ENCODE peak calls at places on chromosomes 13 and 19, in nine cellular contexts. M is GM23338, F is GM12891, L is H1, B is breast epithelium, A is sigmoid colon, Q is transverse colon, O is K562, R is prostate gland. Z is an unnamed sample.

GRCh38 chr13:77330009-77330471 is 3.1 kb upstream of the MYCBP2 start:
- DNase-seq in A (no peak), B (no peak), Q (no peak), O (no peak), M (no peak), R (no peak), F (no peak), L (no peak), Z (no peak)

GRCh38 chr13:80337011-80337688 is 3.8 kb downstream of the SPRY2 start:
- DNase-seq in L (no peak), F (no peak), Q (peak), M (no peak), O (no peak), A (no peak), B (no peak), R (peak), Z (no peak)

GRCh38 chr13:49374585-49375290 is 69.1 kb downstream of the CAB39L start:
- DNase-seq in L (no peak), O (peak), M (no peak), A (no peak), Q (no peak), F (no peak), R (no peak), B (no peak), Z (no peak)

GRCh38 chr19:55342044-55342531 is 2.4 kb downstream of the KMT5C start:
- DNase-seq in B (no peak), O (no peak), R (no peak), F (no peak), Q (no peak), L (no peak), M (peak), A (no peak), Z (no peak)

GRCh38 chr19:2061936-2062729 is 11.1 kb upstream of the MKNK2 start:
- DNase-seq in B (no peak), F (no peak), A (no peak), O (peak), M (peak), Q (no peak), L (peak), R (no peak), Z (peak)

GRCh38 chr13:62846302-62846701 is 1430.7 kb upstream of the PCDH20 start:
- DNase-seq in M (no peak), O (no peak), B (no peak), L (no peak), Q (no peak), F (no peak), A (no peak), R (no peak), Z (no peak)

GRCh38 chr19:3389876-3390361 is 23.5 kb downstream of the NFIC start:
- DNase-seq in B (peak), Q (no peak), L (peak), F (no peak), O (no peak), A (peak), R (peak), M (peak), Z (no peak)

GRCh38 chr19:33558846-33559245 is 37.3 kb upstream of the PEPD start:
- DNase-seq in Q (no peak), L (no peak), R (peak), O (no peak), A (peak), B (no peak), M (no peak), F (no peak), Z (peak)

GRCh38 chr19:1725100-1726064 is 27.9 kb upstream of the ONECUT3 start:
- DNase-seq in M (peak), B (no peak), O (peak), Q (peak), R (no peak), L (peak), A (no peak), F (peak), Z (no peak)

GRCh38 chr19:32735936-32736335 is 16.4 kb downstream of the TDRD12 start:
- DNase-seq in M (no peak), A (no peak), L (no peak), R (no peak), O (no peak), Q (no peak), F (no peak), B (no peak), Z (no peak)

GRCh38 chr13:37107868-37108267 is 2.4 kb upstream of the CSNK1A1L start:
- DNase-seq in M (no peak), B (no peak), L (no peak), O (no peak), R (no peak), F (no peak), A (no peak), Q (no peak), Z (no peak)

GRCh38 chr19:15101479-15102082 is 5.6 kb upstream of the SYDE1 start:
- DNase-seq in Q (peak), A (no peak), B (no peak), F (no peak), R (no peak), L (peak), O (peak), M (peak), Z (no peak)

GRCh38 chr13:21079761-21080730 is 18.7 kb upstream of the LATS2 start:
- DNase-seq in O (no peak), F (no peak), A (no peak), M (no peak), B (no peak), Q (no peak), L (no peak), R (no peak), Z (no peak)

GRCh38 chr19:29542776-29543175 is 17.0 kb downstream of the VSTM2B start:
- DNase-seq in A (peak), L (no peak), B (no peak), M (no peak), F (no peak), R (no peak), Q (no peak), O (no peak), Z (peak)

GRCh38 chr19:15469513-15470297 is 5.4 kb upstream of the RASAL3 start:
- DNase-seq in R (no peak), L (peak), Q (peak), M (peak), A (no peak), O (no peak), B (no peak), F (no peak), Z (peak)

GRCh38 chr13:73754727-73755292 is 379.4 kb downstream of the KLF12 start:
- DNase-seq in B (no peak), O (peak), F (no peak), Q (no peak), M (peak), R (peak), L (no peak), A (no peak), Z (no peak)

GRCh38 chr13:73754241-73754640 is 380.0 kb downstream of the KLF12 start:
- DNase-seq in A (no peak), M (peak), O (no peak), L (no peak), B (no peak), Q (no peak), F (no peak), R (no peak), Z (no peak)

GRCh38 chr13:73757471-73758233 is 376.6 kb downstream of the KLF12 start:
- DNase-seq in R (no peak), Q (no peak), M (no peak), F (no peak), A (no peak), B (no peak), O (no peak), L (no peak), Z (no peak)
- TF ChIP-seq POLR2AphosphoS5 in R (no peak), Q (peak), M (no peak), F (no peak), A (peak), B (no peak), O (no peak), L (no peak), Z (no peak)

DNA sequence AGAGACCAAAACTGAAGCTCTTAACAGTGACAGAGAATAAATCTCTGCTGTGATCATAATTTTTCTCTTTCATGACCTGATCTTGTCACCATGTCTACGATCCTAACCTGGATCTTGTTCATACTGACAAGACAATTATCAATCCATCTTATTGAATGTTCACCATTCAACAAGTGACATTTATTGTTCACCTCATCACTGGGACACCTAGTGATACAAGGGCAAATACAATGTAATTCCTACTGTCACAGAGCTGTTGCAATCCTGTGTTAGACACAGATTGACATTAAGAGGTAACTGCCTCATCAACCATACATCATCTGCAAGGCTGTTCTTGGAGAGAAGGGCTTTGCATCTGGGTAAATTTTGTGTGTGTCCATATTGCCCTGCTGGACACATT is 942.4 kb upstream of the PRR20A start:
- DNase-seq in A (no peak), O (no peak), Q (no peak), F (no peak), M (no peak), B (no peak), R (no peak), L (no peak), Z (no peak)
- TF ChIP-seq POLR2AphosphoS5 in A (no peak), O (no peak), Q (no peak), F (no peak), M (no peak), B (no peak), R (no peak), L (no peak), Z (no peak)

GRCh38 chr19:49890349-49891311 is 6.1 kb downstream of the IL4I1 start:
- DNase-seq in R (no peak), L (peak), Q (peak), B (no peak), F (peak), O (peak), M (peak), A (no peak), Z (peak)

GRCh38 chr19:49888478-49888901 is 8.2 kb downstream of the IL4I1 start:
- DNase-seq in R (no peak), Q (no peak), O (no peak), B (no peak), A (no peak), F (no peak), M (no peak), L (no peak), Z (no peak)

GRCh38 chr19:49889038-49889686 is 7.5 kb downstream of the IL4I1 start:
- DNase-seq in R (no peak), O (no peak), M (no peak), L (no peak), B (no peak), A (no peak), Q (no peak), F (no peak), Z (no peak)

GRCh38 chr19:49891393-49891792 is 5.3 kb downstream of the IL4I1 start:
- DNase-seq in Q (no peak), M (no peak), O (no peak), B (no peak), R (no peak), F (no peak), A (no peak), L (no peak), Z (no peak)

DNA sequence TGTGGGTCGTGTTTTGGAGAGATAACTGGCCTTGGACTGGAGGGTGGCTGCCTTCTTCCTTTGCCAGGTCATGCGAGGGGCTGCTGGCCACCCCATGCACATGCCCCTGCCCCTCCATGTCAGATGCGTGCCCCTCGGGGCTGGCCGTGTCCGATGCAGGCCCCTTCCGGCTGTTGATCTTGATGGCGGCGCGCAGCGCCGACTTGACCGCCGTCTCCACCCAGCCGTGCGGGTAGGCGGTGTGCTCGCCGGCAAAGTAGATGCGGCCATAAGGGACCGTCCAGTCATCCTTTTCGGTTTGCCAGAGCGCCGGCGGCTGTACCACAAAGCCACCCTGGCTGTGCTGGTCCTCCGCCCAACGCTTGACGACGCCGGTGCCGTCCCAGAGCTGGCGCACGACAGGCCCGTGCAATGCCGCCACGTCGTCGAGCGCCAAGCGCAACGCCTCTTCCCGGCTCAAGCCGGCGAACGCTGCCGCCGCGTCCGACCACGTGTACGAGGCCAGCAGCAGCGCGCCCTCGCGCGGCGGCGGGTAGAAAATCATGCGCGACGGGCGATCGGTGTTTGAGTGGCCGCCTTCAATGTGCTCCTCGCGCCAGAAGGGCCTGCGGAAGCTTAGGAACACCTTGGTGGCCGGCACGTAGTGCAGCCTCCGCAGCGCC is 6.9 kb downstream of the IL4I1 start:
- DNase-seq in M (peak), B (peak), O (peak), F (peak), R (peak), L (peak), Q (peak), A (no peak), Z (peak)
- TF ChIP-seq POLR2AphosphoS5 in M (peak), B (no peak), O (peak), F (no peak), R (peak), L (peak), Q (no peak), A (no peak), Z (peak)

GRCh38 chr13:103805771-103806170 is 739.6 kb upstream of the SLC10A2 start:
- DNase-seq in O (no peak), F (no peak), M (no peak), B (no peak), R (no peak), A (no peak), Q (no peak), L (no peak), Z (no peak)

GRCh38 chr13:103799028-103799427 is 732.8 kb upstream of the SLC10A2 start:
- DNase-seq in R (no peak), L (no peak), B (no peak), Q (no peak), M (no peak), F (no peak), O (no peak), A (no peak), Z (no peak)

GRCh38 chr13:103803349-103803748 is 737.1 kb upstream of the SLC10A2 start:
- DNase-seq in F (no peak), B (no peak), O (no peak), Q (no peak), L (no peak), A (no peak), M (no peak), R (no peak), Z (no peak)
- TF ChIP-seq POLR2AphosphoS5 in F (no peak), B (no peak), O (no peak), Q (no peak), L (no peak), A (no peak), M (no peak), R (no peak), Z (no peak)

DNA sequence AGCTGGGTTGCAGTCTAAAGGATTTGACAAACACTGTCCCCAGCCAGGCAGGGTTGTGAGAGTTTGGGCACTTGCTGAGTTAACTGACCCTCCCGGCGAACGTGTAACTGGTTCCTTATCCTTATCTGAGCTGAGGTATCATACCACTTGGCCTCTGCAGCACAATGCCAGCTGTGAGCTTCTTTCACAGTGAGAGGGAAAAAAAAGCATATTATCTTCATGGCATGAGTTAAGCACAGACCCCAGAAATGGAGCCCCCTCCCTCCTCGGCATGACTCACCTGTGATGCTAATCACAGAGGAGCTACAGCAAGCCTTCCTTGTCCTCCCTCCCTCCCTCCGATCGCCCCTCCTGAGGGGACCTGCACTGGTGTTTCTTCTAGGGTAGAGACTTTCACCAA is 60.6 kb downstream of the EFNB2 start:
- DNase-seq in A (no peak), Q (no peak), F (no peak), L (no peak), R (no peak), O (no peak), B (no peak), M (no peak), Z (no peak)
- TF ChIP-seq POLR2AphosphoS5 in A (no peak), Q (no peak), F (no peak), L (no peak), R (no peak), O (no peak), B (no peak), M (no peak), Z (no peak)

DNA sequence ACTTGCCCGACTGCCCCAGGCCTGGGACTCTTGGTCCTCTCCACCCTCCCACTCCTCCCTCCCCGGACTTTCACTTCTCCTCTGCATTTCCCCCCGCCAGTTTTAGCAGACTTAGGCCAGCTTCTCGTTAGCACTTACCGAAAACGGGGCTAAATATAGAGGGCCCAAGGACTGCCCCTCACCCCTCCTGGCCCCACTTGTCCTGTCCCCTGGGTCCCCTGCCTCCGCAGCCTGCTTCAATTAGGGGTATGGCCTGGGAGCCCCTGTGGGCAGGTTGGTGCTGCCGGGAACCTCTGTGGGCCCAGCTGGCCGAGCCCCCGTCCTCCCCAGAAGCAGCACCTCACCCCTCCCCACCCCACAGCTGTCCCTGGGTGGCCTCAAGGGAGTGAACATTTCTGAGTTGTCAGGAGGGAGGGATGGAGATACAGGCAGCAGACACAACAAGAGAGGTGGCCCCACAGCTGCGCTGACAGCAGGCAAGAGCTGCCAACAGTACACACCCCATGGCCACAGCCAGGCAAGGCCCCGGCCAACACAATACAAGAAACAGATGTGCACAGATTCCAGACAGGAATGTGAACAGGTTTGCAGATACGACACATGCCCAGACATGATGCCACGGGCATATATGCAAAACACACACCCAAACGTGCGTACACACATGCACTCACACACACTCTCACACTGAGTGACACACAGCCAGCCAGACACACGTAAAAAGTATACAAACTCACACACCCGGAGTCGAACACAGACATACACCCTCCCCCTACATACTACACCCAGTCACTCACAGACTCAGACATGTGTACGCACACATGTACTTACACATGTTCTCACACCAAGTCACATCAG is 2.6 kb downstream of the POU2F2 start:
- DNase-seq in F (no peak), M (no peak), A (no peak), R (peak), L (no peak), B (no peak), O (no peak), Q (peak), Z (peak)
- TF ChIP-seq POLR2AphosphoS5 in F (no peak), M (no peak), A (no peak), R (no peak), L (no peak), B (no peak), O (no peak), Q (no peak), Z (peak)

DNA sequence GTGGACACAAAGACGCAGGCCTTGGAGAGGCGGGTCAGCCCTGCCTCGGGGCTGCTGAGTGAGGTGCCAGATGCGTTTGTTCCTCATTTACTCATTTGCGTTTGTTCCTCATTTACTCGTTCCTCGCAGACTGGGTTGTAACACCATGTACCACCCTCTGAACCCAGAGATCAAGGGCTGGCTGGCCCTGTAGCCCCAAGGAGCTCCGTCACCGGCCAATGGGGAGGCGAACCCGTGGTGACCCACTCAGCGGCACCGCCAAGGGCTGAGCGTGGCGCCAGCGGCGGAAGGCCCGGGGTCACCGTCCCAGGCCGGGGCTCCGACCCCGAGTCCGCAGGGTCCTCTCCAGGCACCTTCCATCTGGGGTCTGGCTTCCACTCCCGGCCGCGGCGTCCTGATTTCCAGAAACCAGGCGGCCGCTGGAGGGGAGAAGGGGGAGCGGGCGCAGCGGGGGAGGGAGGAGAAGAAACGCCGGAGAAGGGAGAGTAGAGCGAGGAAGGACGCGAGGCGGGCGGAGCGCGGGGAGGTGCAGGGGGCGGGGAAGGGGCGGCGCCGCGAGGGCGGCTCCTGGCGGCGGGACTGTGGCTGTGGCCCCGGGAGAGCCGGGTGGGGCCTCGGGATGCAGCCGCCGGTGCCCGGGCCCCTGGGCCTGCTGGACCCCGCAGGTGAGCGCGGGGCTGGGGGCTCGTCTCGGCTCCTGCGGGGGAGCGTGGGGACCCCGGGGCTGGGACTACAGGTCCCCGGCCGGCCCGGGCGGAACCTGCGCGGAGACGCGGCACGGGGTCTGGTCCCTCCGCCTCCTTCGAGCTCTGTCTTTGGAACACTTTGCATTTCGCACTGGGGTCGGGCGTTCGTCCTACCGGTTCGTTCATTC is at the start of gene TMEM255B:
- DNase-seq in B (peak), R (peak), Q (peak), M (peak), L (peak), A (peak), O (peak), F (peak), Z (peak)
- TF ChIP-seq POLR2AphosphoS5 in B (no peak), R (no peak), Q (no peak), M (peak), L (no peak), A (no peak), O (no peak), F (no peak), Z (peak)

GRCh38 chr13:112828082-112828699 is 138.4 kb downstream of the ATP11A start:
- DNase-seq in Q (no peak), O (no peak), A (no peak), B (no peak), R (no peak), M (peak), F (no peak), L (no peak), Z (no peak)
- TF ChIP-seq POLR2AphosphoS5 in Q (no peak), O (no peak), A (no peak), B (no peak), R (no peak), M (no peak), F (no peak), L (no peak), Z (no peak)

GRCh38 chr13:45417790-45418534 is at the start of gene SLC25A30:
- DNase-seq in F (peak), A (peak), M (peak), O (peak), Q (peak), L (peak), R (peak), B (peak), Z (peak)
- TF ChIP-seq POLR2AphosphoS5 in F (no peak), A (peak), M (peak), O (no peak), Q (peak), L (no peak), R (peak), B (no peak), Z (peak)

GRCh38 chr19:19105365-19106060 is 32.8 kb downstream of the TMEM161A start:
- DNase-seq in A (peak), R (peak), B (peak), O (peak), L (peak), M (peak), F (no peak), Q (peak), Z (no peak)
- TF ChIP-seq POLR2AphosphoS5 in A (no peak), R (no peak), B (no peak), O (peak), L (peak), M (peak), F (no peak), Q (no peak), Z (no peak)